ENCODE peak calls at places on chromosomes 5 and 9, in nine cellular contexts. B is Peyer's patch, Q is HepG2, X is left ventricle myocardium inferior, Z is transverse colon, G is stomach, U is cardiac fibroblast, Y is HFF-Myc, W is tibial artery. I is an unnamed sample.

GRCh38 chr5:148378670-148379069 is 5.1 kb upstream of the FBXO38 start:
- DNase-seq in B (no peak), Q (no peak), X (no peak), Z (no peak), G (no peak), U (no peak), Y (no peak), W (no peak), I (no peak)

GRCh38 chr9:16329699-16330113 is 540.8 kb downstream of the BNC2 start:
- DNase-seq in B (no peak), Q (no peak), X (peak), Z (peak), G (no peak), U (peak), Y (no peak), W (no peak), I (no peak)

GRCh38 chr5:1512541-1513291 is 11.0 kb downstream of the LPCAT1 start:
- DNase-seq in B (peak), Q (no peak), X (peak), Z (peak), G (peak), U (no peak), Y (no peak), W (peak), I (peak)

GRCh38 chr5:115888027-115888426 is 46.3 kb downstream of the AP3S1 start:
- DNase-seq in B (no peak), Q (no peak), X (no peak), Z (no peak), G (no peak), U (peak), Y (no peak), W (no peak), I (no peak)

GRCh38 chr5:169071-169727 is 22.1 kb upstream of the LRRC14B start:
- DNase-seq in B (no peak), Q (no peak), X (peak), Z (no peak), G (peak), U (peak), Y (peak), W (peak), I (no peak)

GRCh38 chr9:4494806-4495205 is 4.5 kb downstream of the SLC1A1 start:
- DNase-seq in B (no peak), Q (no peak), X (no peak), Z (no peak), G (no peak), U (no peak), Y (no peak), W (no peak), I (no peak)

GRCh38 chr5:79886456-79886855 is 104.6 kb downstream of the MTX3 start:
- DNase-seq in B (no peak), Q (no peak), X (no peak), Z (no peak), G (no peak), U (no peak), Y (no peak), W (no peak), I (no peak)

GRCh38 chr9:134570151-134570621 is 71.4 kb upstream of the COL5A1 start:
- DNase-seq in B (no peak), Q (no peak), X (peak), Z (no peak), G (peak), U (no peak), Y (no peak), W (peak), I (peak)

GRCh38 chr5:65120371-65120967 is 351.7 kb downstream of the CWC27 start:
- DNase-seq in B (no peak), Q (no peak), X (no peak), Z (no peak), G (no peak), U (no peak), Y (no peak), W (no peak), I (no peak)

GRCh38 chr5:116225318-116225717 is 140.5 kb downstream of the COMMD10 start:
- DNase-seq in B (no peak), Q (no peak), X (no peak), Z (no peak), G (no peak), U (no peak), Y (no peak), W (no peak), I (no peak)

GRCh38 chr9:70257991-70258691 is 637 bp upstream of the SMC5 start:
- DNase-seq in B (peak), Q (peak), X (no peak), Z (peak), G (peak), U (peak), Y (peak), W (peak), I (no peak)

GRCh38 chr5:179060116-179061008 is at the start of gene ZNF354C:
- DNase-seq in B (peak), Q (no peak), X (peak), Z (peak), G (peak), U (peak), Y (peak), W (peak), I (peak)

GRCh38 chr5:156824800-156825199 is 25.3 kb upstream of the PPP1R2B start:
- DNase-seq in B (no peak), Q (peak), X (no peak), Z (no peak), G (no peak), U (peak), Y (peak), W (no peak), I (no peak)

GRCh38 chr5:61030163-61030482 is 85.1 kb downstream of the NDUFAF2 start:
- DNase-seq in B (no peak), Q (no peak), X (no peak), Z (no peak), G (no peak), U (no peak), Y (peak), W (no peak), I (no peak)

GRCh38 chr9:131276107-131276888 is at the start of gene FAM78A:
- DNase-seq in B (peak), Q (no peak), X (peak), Z (peak), G (peak), U (no peak), Y (no peak), W (peak), I (peak)

GRCh38 chr5:139915274-139915673 is 119.7 kb downstream of the PSD2 start:
- DNase-seq in B (no peak), Q (no peak), X (no peak), Z (no peak), G (no peak), U (no peak), Y (no peak), W (no peak), I (no peak)

GRCh38 chr5:165209101-165209727 is 1703.8 kb downstream of the MAT2B start:
- DNase-seq in B (no peak), Q (peak), X (no peak), Z (no peak), G (no peak), U (peak), Y (no peak), W (no peak), I (no peak)

GRCh38 chr5:146731909-146732659 is 146.5 kb downstream of the PPP2R2B start:
- DNase-seq in B (no peak), Q (no peak), X (no peak), Z (no peak), G (no peak), U (peak), Y (peak), W (no peak), I (no peak)

GRCh38 chr5:2135354-2135753 is 252.6 kb upstream of the IRX4 start:
- DNase-seq in B (no peak), Q (no peak), X (no peak), Z (no peak), G (no peak), U (no peak), Y (no peak), W (no peak), I (no peak)

GRCh38 chr5:153749941-153750340 is 259.5 kb downstream of the GRIA1 start:
- DNase-seq in B (no peak), Q (no peak), X (no peak), Z (no peak), G (no peak), U (no peak), Y (no peak), W (no peak), I (no peak)

GRCh38 chr9:101618693-101619092 is 23.9 kb upstream of the PPP3R2 start:
- DNase-seq in B (no peak), Q (no peak), X (no peak), Z (no peak), G (no peak), U (no peak), Y (no peak), W (no peak), I (no peak)

GRCh38 chr9:136646827-136647711 is 15.6 kb upstream of the EGFL7 start:
- DNase-seq in B (no peak), Q (no peak), X (peak), Z (no peak), G (no peak), U (no peak), Y (no peak), W (peak), I (peak)

GRCh38 chr9:109857337-109857736 is 77.3 kb downstream of the PALM2AKAP2 start:
- DNase-seq in B (no peak), Q (no peak), X (no peak), Z (no peak), G (no peak), U (no peak), Y (no peak), W (no peak), I (no peak)

GRCh38 chr9:6765396-6765795 is 7.6 kb downstream of the KDM4C start:
- DNase-seq in B (no peak), Q (no peak), X (no peak), Z (no peak), G (no peak), U (no peak), Y (no peak), W (no peak), I (no peak)

GRCh38 chr5:56060276-56061110 is 65.7 kb upstream of the IL6ST start:
- DNase-seq in B (no peak), Q (no peak), X (no peak), Z (no peak), G (no peak), U (peak), Y (no peak), W (no peak), I (no peak)

GRCh38 chr5:106985174-106985573 is 685.6 kb downstream of the EFNA5 start:
- DNase-seq in B (no peak), Q (no peak), X (no peak), Z (no peak), G (no peak), U (no peak), Y (no peak), W (no peak), I (no peak)
- TF ChIP-seq CTCF in B (no peak), Q (no peak), X (no peak), Z (no peak), G (no peak), U (no peak), Y (no peak), W (no peak), I (no peak)

GRCh38 chr5:62558941-62559340 is 19.7 kb upstream of the LRRC70 start:
- DNase-seq in B (no peak), Q (no peak), X (no peak), Z (no peak), G (no peak), U (no peak), Y (no peak), W (no peak), I (no peak)

GRCh38 chr5:62561896-62562295 is 16.7 kb upstream of the LRRC70 start:
- DNase-seq in B (no peak), Q (no peak), X (no peak), Z (no peak), G (no peak), U (no peak), Y (no peak), W (no peak), I (no peak)

GRCh38 chr5:62564101-62564500 is 14.5 kb upstream of the LRRC70 start:
- DNase-seq in B (no peak), Q (no peak), X (no peak), Z (no peak), G (no peak), U (no peak), Y (no peak), W (no peak), I (no peak)

GRCh38 chr5:62560786-62561185 is 17.8 kb upstream of the LRRC70 start:
- DNase-seq in B (no peak), Q (no peak), X (no peak), Z (no peak), G (no peak), U (no peak), Y (no peak), W (no peak), I (no peak)

GRCh38 chr5:62562867-62563266 is 15.8 kb upstream of the LRRC70 start:
- DNase-seq in B (no peak), Q (no peak), X (no peak), Z (no peak), G (no peak), U (no peak), Y (no peak), W (no peak), I (no peak)
- TF ChIP-seq CTCF in B (no peak), Q (no peak), X (no peak), Z (no peak), G (no peak), U (no peak), Y (no peak), W (no peak), I (no peak)

GRCh38 chr5:111859031-111859430 is 102.0 kb upstream of the NREP start:
- DNase-seq in B (no peak), Q (no peak), X (no peak), Z (no peak), G (no peak), U (peak), Y (no peak), W (no peak), I (no peak)

GRCh38 chr5:111857067-111857466 is 100.1 kb upstream of the NREP start:
- DNase-seq in B (no peak), Q (no peak), X (peak), Z (no peak), G (peak), U (no peak), Y (no peak), W (no peak), I (no peak)

GRCh38 chr5:111855356-111855755 is 98.4 kb upstream of the NREP start:
- DNase-seq in B (no peak), Q (no peak), X (no peak), Z (no peak), G (no peak), U (no peak), Y (no peak), W (no peak), I (no peak)

GRCh38 chr5:111859533-111860270 is 102.7 kb upstream of the NREP start:
- DNase-seq in B (no peak), Q (no peak), X (no peak), Z (no peak), G (no peak), U (peak), Y (peak), W (no peak), I (no peak)

DNA sequence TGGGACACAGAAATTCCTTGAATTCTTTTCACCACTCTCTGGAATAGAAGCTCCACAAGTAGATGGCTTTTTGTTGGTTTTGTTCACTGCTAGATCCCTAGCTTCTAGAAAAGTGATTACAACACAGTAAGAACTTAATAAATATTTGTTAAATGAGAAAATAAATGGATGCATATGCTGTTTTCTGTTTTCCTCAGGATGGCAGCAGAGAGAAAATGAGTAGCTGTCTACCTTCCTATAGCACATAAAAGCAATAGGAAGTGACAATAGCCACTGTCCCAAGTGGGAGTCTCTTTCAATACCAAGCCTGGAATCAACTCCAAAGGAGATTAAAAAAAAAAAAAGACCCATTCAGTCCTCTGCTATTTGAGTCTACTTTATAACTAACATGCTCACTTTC is 100.6 kb upstream of the NREP start:
- DNase-seq in B (no peak), Q (no peak), X (no peak), Z (no peak), G (no peak), U (peak), Y (no peak), W (no peak), I (no peak)
- TF ChIP-seq CTCF in B (no peak), Q (no peak), X (no peak), Z (no peak), G (no peak), U (peak), Y (no peak), W (no peak), I (no peak)

GRCh38 chr5:93577807-93578178 is 3.2 kb downstream of the NR2F1-AS1 start:
- DNase-seq in B (no peak), Q (no peak), X (no peak), Z (no peak), G (no peak), U (no peak), Y (no peak), W (no peak), I (no peak)

GRCh38 chr5:93580387-93581100 is 475 bp downstream of the NR2F1-AS1 start:
- DNase-seq in B (no peak), Q (no peak), X (no peak), Z (no peak), G (no peak), U (peak), Y (no peak), W (no peak), I (no peak)

GRCh38 chr5:93578179-93578812 is 2.7 kb downstream of the NR2F1-AS1 start:
- DNase-seq in B (no peak), Q (no peak), X (no peak), Z (no peak), G (no peak), U (no peak), Y (no peak), W (no peak), I (no peak)

GRCh38 chr5:93579561-93580386 is 1.2 kb downstream of the NR2F1-AS1 start:
- DNase-seq in B (no peak), Q (no peak), X (no peak), Z (no peak), G (no peak), U (peak), Y (no peak), W (no peak), I (no peak)

GRCh38 chr5:93578813-93579560 is 2.0 kb downstream of the NR2F1-AS1 start:
- DNase-seq in B (no peak), Q (no peak), X (no peak), Z (no peak), G (no peak), U (peak), Y (no peak), W (no peak), I (no peak)
- TF ChIP-seq CTCF in B (no peak), Q (no peak), X (no peak), Z (no peak), G (no peak), U (no peak), Y (peak), W (no peak), I (no peak)

GRCh38 chr9:126093771-126094170 is 232.9 kb upstream of the MVB12B start:
- DNase-seq in B (no peak), Q (no peak), X (no peak), Z (no peak), G (no peak), U (no peak), Y (no peak), W (no peak), I (no peak)

GRCh38 chr9:126084696-126085095 is 241.9 kb upstream of the MVB12B start:
- DNase-seq in B (no peak), Q (no peak), X (no peak), Z (no peak), G (no peak), U (no peak), Y (no peak), W (no peak), I (no peak)

GRCh38 chr9:126095546-126096190 is 231.0 kb upstream of the MVB12B start:
- DNase-seq in B (no peak), Q (no peak), X (no peak), Z (no peak), G (no peak), U (no peak), Y (no peak), W (no peak), I (no peak)

GRCh38 chr9:126088336-126088735 is 238.3 kb upstream of the MVB12B start:
- DNase-seq in B (no peak), Q (no peak), X (no peak), Z (no peak), G (no peak), U (no peak), Y (no peak), W (no peak), I (no peak)

DNA sequence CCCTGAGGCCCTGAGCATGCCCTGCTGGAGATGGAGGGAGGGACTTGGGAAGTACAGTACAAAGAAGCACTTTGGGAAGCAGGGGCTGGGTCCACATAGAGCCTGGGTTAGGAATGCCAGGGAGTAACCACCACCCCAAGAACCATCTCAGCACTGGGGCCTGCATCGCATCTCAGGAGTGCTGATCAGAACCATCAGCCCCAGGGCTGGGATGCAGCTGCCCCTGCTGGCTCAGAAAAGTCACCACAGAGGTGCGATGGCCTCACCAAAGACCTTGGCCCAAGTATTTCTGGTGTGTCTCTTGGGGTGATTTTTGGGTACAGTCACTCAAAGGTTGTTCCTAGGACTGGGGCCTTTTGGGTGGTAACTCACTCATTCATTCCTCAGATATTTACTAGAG is 236.8 kb upstream of the MVB12B start:
- DNase-seq in B (no peak), Q (no peak), X (no peak), Z (no peak), G (no peak), U (no peak), Y (no peak), W (no peak), I (no peak)
- TF ChIP-seq CTCF in B (no peak), Q (no peak), X (no peak), Z (no peak), G (no peak), U (no peak), Y (no peak), W (no peak), I (no peak)

GRCh38 chr5:78157001-78157400 is 137.5 kb downstream of the AP3B1 start:
- DNase-seq in B (no peak), Q (no peak), X (no peak), Z (no peak), G (no peak), U (no peak), Y (no peak), W (no peak), I (no peak)

GRCh38 chr5:78162253-78162862 is 132.1 kb downstream of the AP3B1 start:
- DNase-seq in B (no peak), Q (peak), X (no peak), Z (no peak), G (no peak), U (peak), Y (no peak), W (no peak), I (no peak)
- TF ChIP-seq CTCF in B (peak), Q (peak), X (peak), Z (peak), G (peak), U (peak), Y (peak), W (peak), I (no peak)

DNA sequence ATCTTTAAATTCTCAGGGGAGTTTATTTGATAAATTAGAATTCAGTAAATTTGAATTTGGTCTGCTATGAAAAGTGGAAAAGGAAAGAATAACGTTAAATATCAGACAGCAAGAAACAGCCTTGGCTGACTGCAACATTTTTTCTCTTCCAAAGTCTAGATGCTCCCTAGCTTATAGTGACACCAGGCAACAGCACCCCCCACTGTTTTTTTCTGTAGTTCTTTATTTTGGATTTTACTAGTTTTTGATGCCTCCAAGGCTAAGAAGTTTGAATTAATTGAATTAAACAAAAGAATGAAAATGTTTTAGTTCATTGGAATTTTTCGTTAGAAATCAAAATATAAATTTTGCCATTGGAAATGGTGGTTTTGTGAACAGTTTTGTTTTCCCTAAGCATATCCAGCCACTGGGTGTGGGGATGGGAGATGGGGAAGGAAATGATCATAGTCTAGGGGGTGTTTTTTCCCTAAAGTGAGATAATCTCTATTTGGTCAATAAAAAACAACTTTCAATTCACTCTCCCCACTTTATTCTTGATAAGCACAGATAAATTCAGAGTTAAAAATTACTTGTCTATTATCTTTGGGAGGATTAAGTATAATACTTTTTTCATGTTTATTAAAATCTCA is 199.3 kb upstream of the CD180 start:
- DNase-seq in B (no peak), Q (no peak), X (no peak), Z (no peak), G (no peak), U (peak), Y (no peak), W (no peak), I (no peak)
- TF ChIP-seq CTCF in B (no peak), Q (no peak), X (peak), Z (no peak), G (no peak), U (no peak), Y (no peak), W (no peak), I (no peak)

GRCh38 chr9:73269430-73270101 is 117.9 kb downstream of the ANXA1 start:
- DNase-seq in B (no peak), Q (peak), X (no peak), Z (no peak), G (no peak), U (peak), Y (peak), W (no peak), I (no peak)
- TF ChIP-seq CTCF in B (no peak), Q (peak), X (peak), Z (no peak), G (no peak), U (no peak), Y (no peak), W (no peak), I (no peak)